ENCODE peak calls at places on chromosomes 13 and 19, in ten cellular contexts. Q, L, K, Z, W, I, S, V, D and H are unnamed samples. For H3K9me3, the result is how much of the 10 kb centered on the place peaks cover.

GRCh38 chr19:34336781-34337271 is 28.2 kb upstream of the GPI start:
- DNase-seq in Z (peak), D (peak), S (no peak), W (no peak), Q (peak), V (peak), K (no peak), L (peak), I (peak), H (peak)

GRCh38 chr19:18817574-18817973 is 14.2 kb upstream of the UPF1 start:
- DNase-seq in W (no peak), D (no peak), Z (no peak), V (no peak), L (no peak), Q (no peak), I (no peak), K (no peak), S (no peak), H (no peak)

GRCh38 chr13:32905063-32905863 is 111.0 kb upstream of the KL start:
- DNase-seq in S (no peak), V (no peak), W (no peak), Z (no peak), Q (no peak), I (no peak), L (no peak), K (peak), D (no peak), H (no peak)

GRCh38 chr19:48290341-48290922 is 20.6 kb downstream of the ZNF114 start:
- DNase-seq in W (peak), K (peak), V (peak), S (no peak), I (no peak), Z (no peak), L (no peak), D (peak), Q (peak), H (peak)

GRCh38 chr19:1050989-1051788 is 11.3 kb downstream of the ABCA7 start:
- DNase-seq in S (no peak), K (no peak), Z (no peak), I (no peak), V (no peak), Q (no peak), L (no peak), W (no peak), D (no peak), H (no peak)

GRCh38 chr13:80690208-80690607 is 349.3 kb upstream of the SPRY2 start:
- DNase-seq in K (no peak), I (no peak), Q (no peak), S (no peak), V (no peak), Z (no peak), W (no peak), D (no peak), L (no peak), H (no peak)

GRCh38 chr19:42092350-42092749 is 16.4 kb downstream of the ZNF574 start:
- DNase-seq in V (peak), K (no peak), D (peak), I (peak), L (peak), S (no peak), Z (no peak), W (no peak), Q (peak), H (no peak)

GRCh38 chr19:2719910-2720776 is 1.0 kb downstream of the DIRAS1 start:
- DNase-seq in D (peak), L (no peak), W (no peak), Q (no peak), V (no peak), Z (no peak), S (no peak), I (no peak), K (no peak), H (no peak)

GRCh38 chr13:30831515-30831914 is 74.6 kb upstream of the MEDAG start:
- DNase-seq in K (no peak), I (no peak), D (no peak), S (no peak), L (no peak), W (peak), V (no peak), Z (no peak), Q (no peak), H (no peak)

GRCh38 chr13:20546559-20546958 is 20.4 kb upstream of the IFT88 start:
- DNase-seq in I (no peak), V (no peak), D (no peak), Z (no peak), L (no peak), W (no peak), K (no peak), S (no peak), Q (no peak), H (no peak)

GRCh38 chr19:27971071-27971470 is 1241.9 kb downstream of the UQCRFS1 start:
- DNase-seq in K (no peak), W (no peak), D (peak), S (no peak), Q (peak), L (no peak), V (peak), I (no peak), Z (no peak), H (peak)

GRCh38 chr19:42270346-42271044 is 1.4 kb downstream of the CIC start:
- DNase-seq in Q (peak), V (peak), K (no peak), D (peak), L (peak), W (peak), Z (peak), I (peak), S (no peak), H (peak)

GRCh38 chr13:95564948-95565347 is 12.4 kb downstream of the CLDN10 start:
- DNase-seq in W (no peak), K (no peak), V (no peak), I (no peak), D (peak), L (no peak), Q (no peak), S (no peak), Z (no peak), H (no peak)

GRCh38 chr19:36950335-36951119 is 34.4 kb downstream of the ZNF568 start:
- DNase-seq in W (no peak), D (no peak), S (no peak), I (no peak), Z (no peak), Q (no peak), L (no peak), K (no peak), V (no peak), H (no peak)
- H3K9me3 ChIP-seq in W (under half), D (under half), S (half or more), I (under half), Z (half or more), Q (under half), L (under half), K (under half), V (half or more), H (under half)

GRCh38 chr19:6457958-6458694 is 1.5 kb downstream of the SLC25A23 start:
- DNase-seq in V (no peak), L (no peak), D (no peak), W (no peak), S (no peak), K (no peak), Z (no peak), I (no peak), Q (no peak), H (no peak)
- H3K4me3 ChIP-seq in V (no peak), L (peak), D (peak), W (no peak), S (peak), K (no peak), Z (peak), I (no peak), Q (peak), H (no peak)

GRCh38 chr19:23002690-23003422 is at the start of gene ZNF728:
- DNase-seq in Q (no peak), S (peak), L (peak), W (peak), K (no peak), Z (peak), V (no peak), I (no peak), D (peak), H (no peak)
- H3K9me3 ChIP-seq in Q (under half), S (under half), L (under half), W (under half), K (under half), Z (under half), V (under half), I (under half), D (under half), H (under half)

GRCh38 chr19:45862564-45863334 is at the start of gene SYMPK:
- DNase-seq in S (peak), V (peak), W (peak), D (peak), I (peak), L (peak), K (peak), Z (peak), Q (peak), H (peak)

GRCh38 chr19:45863840-45864628 is at the start of gene FOXA3:
- DNase-seq in I (peak), W (peak), S (no peak), V (peak), L (peak), Q (peak), K (no peak), Z (peak), D (peak), H (no peak)

GRCh38 chr19:45862271-45862563 is 730 bp downstream of the SYMPK start:
- DNase-seq in L (no peak), D (no peak), V (no peak), I (no peak), K (no peak), S (no peak), W (no peak), Q (no peak), Z (no peak), H (no peak)

GRCh38 chr19:45864629-45865082 is 530 bp downstream of the FOXA3 start:
- DNase-seq in Z (no peak), S (no peak), L (no peak), I (no peak), W (no peak), V (no peak), Q (no peak), K (no peak), D (no peak), H (no peak)

GRCh38 chr19:45863335-45863839 is 440 bp upstream of the SYMPK start:
- DNase-seq in I (no peak), L (no peak), S (no peak), K (no peak), Z (no peak), D (no peak), V (no peak), W (peak), Q (no peak), H (no peak)
- H3K4me3 ChIP-seq in I (peak), L (peak), S (peak), K (peak), Z (peak), D (peak), V (peak), W (no peak), Q (peak), H (peak)

GRCh38 chr19:11942008-11942842 is 17.3 kb downstream of the ZNF700 start:
- DNase-seq in K (no peak), D (no peak), V (no peak), Q (no peak), S (no peak), L (no peak), I (no peak), Z (no peak), W (no peak), H (no peak)

GRCh38 chr19:11942843-11943108 is 17.9 kb downstream of the ZNF700 start:
- DNase-seq in L (no peak), S (no peak), V (no peak), I (no peak), Q (no peak), K (no peak), D (no peak), W (no peak), Z (no peak), H (no peak)

GRCh38 chr19:11949201-11949600 is 15.6 kb upstream of the ZNF763 start:
- DNase-seq in Z (no peak), S (no peak), I (no peak), V (no peak), W (no peak), L (no peak), Q (no peak), K (no peak), D (no peak), H (peak)

GRCh38 chr19:11948646-11949045 is 16.2 kb upstream of the ZNF763 start:
- DNase-seq in Z (no peak), Q (no peak), S (no peak), V (no peak), K (no peak), I (no peak), D (no peak), L (no peak), W (no peak), H (no peak)

DNA sequence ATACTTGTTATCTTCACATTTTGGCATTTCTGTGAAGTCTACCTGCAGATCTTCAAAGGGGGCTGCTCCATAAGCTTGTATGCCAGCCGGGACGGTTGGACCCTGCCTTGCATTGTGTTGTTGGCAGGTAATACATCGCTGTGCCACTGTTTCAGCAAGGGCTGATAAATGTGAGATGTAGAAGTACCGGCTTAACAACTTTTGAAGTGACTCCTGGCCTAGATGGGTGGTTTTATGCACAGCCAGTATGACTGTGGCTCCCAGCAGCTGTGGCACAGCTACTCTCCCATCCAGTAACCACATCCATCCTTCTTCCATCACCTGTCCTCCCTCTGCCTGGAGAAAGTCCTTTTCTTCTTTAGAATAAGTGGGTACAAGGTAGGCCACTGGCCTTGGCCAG is 19.7 kb downstream of the ZNF700 start:
- DNase-seq in Q (no peak), K (no peak), L (no peak), I (no peak), D (no peak), Z (no peak), V (no peak), S (no peak), W (no peak), H (no peak)
- H3K9me3 ChIP-seq in Q (half or more), K (under half), L (half or more), I (half or more), D (under half), Z (half or more), V (under half), S (half or more), W (under half), H (half or more)

GRCh38 chr13:34777914-34778303 is 164.2 kb upstream of the NBEA start:
- DNase-seq in L (no peak), Z (no peak), S (no peak), K (no peak), Q (no peak), W (no peak), I (no peak), V (no peak), D (no peak), H (no peak)

GRCh38 chr13:34776984-34777913 is 164.8 kb upstream of the NBEA start:
- DNase-seq in Z (no peak), W (no peak), K (no peak), S (no peak), D (no peak), Q (no peak), L (no peak), I (no peak), V (no peak), H (no peak)

GRCh38 chr13:34772206-34772605 is 169.9 kb upstream of the NBEA start:
- DNase-seq in W (no peak), K (no peak), Q (no peak), S (no peak), Z (no peak), D (no peak), L (no peak), I (no peak), V (no peak), H (no peak)

GRCh38 chr13:34776390-34776981 is 165.6 kb upstream of the NBEA start:
- DNase-seq in S (no peak), I (no peak), Z (no peak), V (no peak), D (no peak), Q (no peak), K (no peak), W (no peak), L (no peak), H (no peak)

DNA sequence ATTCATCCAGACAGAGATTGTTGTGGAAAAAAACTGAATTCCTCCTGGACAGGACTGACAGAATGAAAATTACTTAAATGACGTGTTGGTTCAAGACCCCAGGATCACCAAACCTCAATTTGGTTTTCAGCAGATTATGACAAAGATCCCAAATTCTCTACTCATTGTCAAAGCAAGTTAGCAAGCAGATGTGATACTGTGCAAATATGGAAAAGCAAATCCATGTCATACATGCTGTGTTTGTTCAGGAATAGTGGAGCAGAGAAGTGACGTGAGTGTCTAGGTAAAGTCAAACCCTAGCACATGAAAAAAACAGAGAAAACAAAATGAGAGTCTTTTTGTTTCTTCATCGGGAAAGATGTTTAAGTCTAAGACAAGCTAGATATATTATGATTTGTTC is 169.2 kb upstream of the NBEA start:
- DNase-seq in S (no peak), L (no peak), Z (no peak), I (no peak), D (no peak), K (no peak), Q (no peak), W (no peak), V (peak), H (no peak)
- H3K4me3 ChIP-seq in S (no peak), L (no peak), Z (no peak), I (no peak), D (no peak), K (no peak), Q (no peak), W (no peak), V (no peak), H (no peak)

DNA sequence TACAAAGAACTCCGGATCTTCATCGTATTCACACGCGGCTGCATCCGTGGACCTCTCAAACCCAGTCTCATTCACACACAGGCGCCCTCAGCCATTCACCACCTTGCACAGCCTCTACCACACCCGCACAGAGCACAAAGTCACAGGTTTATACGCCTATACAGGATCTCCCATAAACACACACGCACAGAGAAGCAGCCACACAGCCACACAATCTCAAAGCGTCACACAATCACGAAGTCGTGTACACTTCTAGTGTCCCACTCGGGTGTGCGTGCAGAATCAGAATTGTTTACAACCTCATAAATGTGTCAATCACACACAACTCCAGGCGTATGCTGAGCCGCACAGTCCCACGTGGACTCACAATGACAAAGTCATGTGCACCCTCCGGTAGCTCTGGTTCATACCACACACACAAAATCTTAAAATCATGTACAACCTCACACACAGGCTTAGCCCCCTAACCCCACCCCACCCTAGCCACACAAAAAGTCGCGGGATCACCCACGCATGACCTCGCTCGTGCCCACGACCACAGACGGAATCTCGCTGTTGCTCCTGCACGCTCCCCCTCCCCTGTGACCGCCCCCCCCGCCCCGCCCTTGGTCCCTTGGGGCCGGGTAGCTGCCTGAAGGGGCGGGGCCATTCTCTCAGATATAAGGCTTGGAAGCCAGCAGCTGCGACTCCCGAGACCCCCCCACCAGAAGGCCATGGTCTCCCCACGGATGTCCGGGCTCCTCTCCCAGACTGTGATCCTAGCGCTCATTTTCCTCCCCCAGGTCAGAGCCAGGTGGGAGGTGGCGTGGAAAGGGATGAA is at the start of gene DLL3:
- DNase-seq in K (no peak), I (no peak), D (no peak), Q (no peak), L (no peak), V (no peak), S (no peak), Z (no peak), W (no peak), H (no peak)
- H3K9me3 ChIP-seq in K (under half), I (under half), D (under half), Q (under half), L (under half), V (under half), S (under half), Z (under half), W (under half), H (under half)

DNA sequence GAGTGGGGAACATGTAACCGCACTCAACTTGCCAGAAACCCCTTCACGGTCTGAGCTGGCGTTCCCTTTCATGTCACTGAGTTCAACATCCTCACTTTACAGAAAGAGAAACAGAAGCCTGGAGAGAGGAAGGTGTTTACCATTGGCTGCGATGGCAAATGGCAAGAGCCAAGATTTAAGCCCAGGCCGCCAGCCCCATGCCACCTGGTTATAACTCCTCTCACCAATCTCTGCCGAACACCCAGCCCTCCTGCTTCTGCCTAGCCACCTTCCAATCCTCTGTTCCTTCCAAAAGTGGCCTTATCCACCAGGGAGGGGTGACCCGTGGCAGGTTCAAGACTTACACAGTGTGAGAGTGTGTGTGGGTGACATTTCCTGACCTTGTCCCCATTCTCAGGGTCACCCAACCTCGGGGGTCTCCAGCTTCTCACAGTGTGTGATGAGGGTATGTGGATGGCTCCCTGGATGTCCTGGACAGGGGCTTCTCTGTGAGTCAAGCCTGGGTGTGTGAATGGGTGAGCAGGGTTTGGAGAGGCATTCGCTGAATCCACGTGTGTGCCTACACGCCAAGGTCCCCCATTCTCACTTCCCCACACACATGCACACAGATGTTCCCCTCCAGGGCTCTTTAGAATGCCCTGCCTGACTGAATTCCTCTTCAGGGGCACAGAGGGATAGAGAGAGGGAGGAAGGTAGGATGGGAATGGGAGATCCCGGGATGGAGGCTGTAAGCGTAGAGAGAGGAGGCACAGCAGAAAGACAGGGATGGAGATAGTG is 1.2 kb downstream of the CADM4 start:
- DNase-seq in L (no peak), I (no peak), S (no peak), V (no peak), W (no peak), D (no peak), K (no peak), Z (no peak), Q (no peak), H (no peak)
- H3K4me3 ChIP-seq in L (no peak), I (no peak), S (no peak), V (no peak), W (no peak), D (peak), K (no peak), Z (no peak), Q (no peak), H (no peak)